ENCODE peak calls at places on chromosomes 1 and 21, in nine cellular contexts. One of them, this sample, is unnamed.

GRCh38 chr1:22930235-22930912 is 42.3 kb downstream of the LACTBL1 start:
- DNase-seq in neural progenitor cell: peak
- DNase-seq in glutamatergic neuron: peak
- DNase-seq in dorsolateral prefrontal cortex: no peak
- DNase-seq in tibial nerve: no peak
- DNase-seq in CD8-positive, alpha-beta T cell: peak
- DNase-seq in GM12865: peak
- DNase-seq in AG09309: no peak
- DNase-seq in fibroblast of lung: peak
- DNase-seq in this sample: peak

GRCh38 chr1:48530727-48531351 is 58.8 kb upstream of the SPATA6 start:
- DNase-seq in neural progenitor cell: peak
- DNase-seq in glutamatergic neuron: peak
- DNase-seq in dorsolateral prefrontal cortex: peak
- DNase-seq in tibial nerve: no peak
- DNase-seq in CD8-positive, alpha-beta T cell: peak
- DNase-seq in GM12865: peak
- DNase-seq in AG09309: no peak
- DNase-seq in fibroblast of lung: peak
- DNase-seq in this sample: peak

GRCh38 chr1:207032528-207033017 is at the start of gene C1orf116:
- DNase-seq in neural progenitor cell: peak
- DNase-seq in glutamatergic neuron: no peak
- DNase-seq in dorsolateral prefrontal cortex: no peak
- DNase-seq in tibial nerve: no peak
- DNase-seq in CD8-positive, alpha-beta T cell: no peak
- DNase-seq in GM12865: no peak
- DNase-seq in AG09309: no peak
- DNase-seq in fibroblast of lung: no peak
- DNase-seq in this sample: no peak

GRCh38 chr1:36471830-36472641 is 7.9 kb upstream of the MRPS15 start:
- DNase-seq in neural progenitor cell: peak
- DNase-seq in glutamatergic neuron: peak
- DNase-seq in dorsolateral prefrontal cortex: no peak
- DNase-seq in tibial nerve: no peak
- DNase-seq in CD8-positive, alpha-beta T cell: no peak
- DNase-seq in GM12865: no peak
- DNase-seq in AG09309: no peak
- DNase-seq in fibroblast of lung: no peak
- DNase-seq in this sample: peak

GRCh38 chr1:17581389-17582123 is 42.1 kb downstream of the ARHGEF10L start:
- DNase-seq in neural progenitor cell: no peak
- DNase-seq in glutamatergic neuron: no peak
- DNase-seq in dorsolateral prefrontal cortex: no peak
- DNase-seq in tibial nerve: no peak
- DNase-seq in CD8-positive, alpha-beta T cell: no peak
- DNase-seq in GM12865: peak
- DNase-seq in AG09309: no peak
- DNase-seq in fibroblast of lung: no peak
- DNase-seq in this sample: no peak

GRCh38 chr1:225567789-225568188 is 85.1 kb downstream of the ENAH start:
- DNase-seq in neural progenitor cell: peak
- DNase-seq in glutamatergic neuron: no peak
- DNase-seq in dorsolateral prefrontal cortex: no peak
- DNase-seq in tibial nerve: no peak
- DNase-seq in CD8-positive, alpha-beta T cell: no peak
- DNase-seq in GM12865: no peak
- DNase-seq in AG09309: no peak
- DNase-seq in fibroblast of lung: peak
- DNase-seq in this sample: peak

GRCh38 chr1:165914136-165914798 is 86.9 kb downstream of the UCK2 start:
- DNase-seq in neural progenitor cell: peak
- DNase-seq in glutamatergic neuron: peak
- DNase-seq in dorsolateral prefrontal cortex: peak
- DNase-seq in tibial nerve: peak
- DNase-seq in CD8-positive, alpha-beta T cell: peak
- DNase-seq in GM12865: peak
- DNase-seq in AG09309: peak
- DNase-seq in fibroblast of lung: peak
- DNase-seq in this sample: peak

GRCh38 chr1:75614455-75615379 is 3.8 kb upstream of the SLC44A5 start:
- DNase-seq in neural progenitor cell: peak
- DNase-seq in glutamatergic neuron: peak
- DNase-seq in dorsolateral prefrontal cortex: peak
- DNase-seq in tibial nerve: no peak
- DNase-seq in CD8-positive, alpha-beta T cell: peak
- DNase-seq in GM12865: peak
- DNase-seq in AG09309: no peak
- DNase-seq in fibroblast of lung: peak
- DNase-seq in this sample: peak

GRCh38 chr1:158078569-158079080 is 85.2 kb downstream of the KIRREL1 start:
- DNase-seq in neural progenitor cell: no peak
- DNase-seq in glutamatergic neuron: peak
- DNase-seq in dorsolateral prefrontal cortex: no peak
- DNase-seq in tibial nerve: no peak
- DNase-seq in CD8-positive, alpha-beta T cell: no peak
- DNase-seq in GM12865: no peak
- DNase-seq in AG09309: no peak
- DNase-seq in fibroblast of lung: no peak
- DNase-seq in this sample: no peak

GRCh38 chr1:156616463-156616862 is 2.8 kb upstream of the HAPLN2 start:
- DNase-seq in neural progenitor cell: no peak
- DNase-seq in glutamatergic neuron: no peak
- DNase-seq in dorsolateral prefrontal cortex: peak
- DNase-seq in tibial nerve: no peak
- DNase-seq in CD8-positive, alpha-beta T cell: no peak
- DNase-seq in GM12865: no peak
- DNase-seq in AG09309: no peak
- DNase-seq in fibroblast of lung: peak
- DNase-seq in this sample: peak

GRCh38 chr1:37294514-37294913 is 179.9 kb upstream of the ZC3H12A start:
- DNase-seq in neural progenitor cell: no peak
- DNase-seq in glutamatergic neuron: no peak
- DNase-seq in dorsolateral prefrontal cortex: no peak
- DNase-seq in tibial nerve: no peak
- DNase-seq in CD8-positive, alpha-beta T cell: no peak
- DNase-seq in GM12865: no peak
- DNase-seq in AG09309: no peak
- DNase-seq in fibroblast of lung: no peak
- DNase-seq in this sample: no peak

GRCh38 chr1:104182251-104182650 is 432.6 kb downstream of the AMY1C start:
- DNase-seq in neural progenitor cell: peak
- DNase-seq in glutamatergic neuron: no peak
- DNase-seq in dorsolateral prefrontal cortex: no peak
- DNase-seq in tibial nerve: no peak
- DNase-seq in CD8-positive, alpha-beta T cell: no peak
- DNase-seq in GM12865: no peak
- DNase-seq in AG09309: no peak
- DNase-seq in fibroblast of lung: no peak
- DNase-seq in this sample: no peak

GRCh38 chr1:99554727-99555126 is 91.2 kb upstream of the PALMD start:
- DNase-seq in neural progenitor cell: no peak
- DNase-seq in glutamatergic neuron: no peak
- DNase-seq in dorsolateral prefrontal cortex: no peak
- DNase-seq in tibial nerve: no peak
- DNase-seq in CD8-positive, alpha-beta T cell: no peak
- DNase-seq in GM12865: no peak
- DNase-seq in AG09309: no peak
- DNase-seq in fibroblast of lung: no peak
- DNase-seq in this sample: no peak

GRCh38 chr1:211613108-211613947 is 34.4 kb upstream of the SLC30A1 start:
- DNase-seq in neural progenitor cell: no peak
- DNase-seq in glutamatergic neuron: no peak
- DNase-seq in dorsolateral prefrontal cortex: peak
- DNase-seq in tibial nerve: peak
- DNase-seq in CD8-positive, alpha-beta T cell: no peak
- DNase-seq in GM12865: peak
- DNase-seq in AG09309: peak
- DNase-seq in fibroblast of lung: peak
- DNase-seq in this sample: peak

GRCh38 chr1:43171312-43171875 is 696 bp downstream of the EBNA1BP2 start:
- DNase-seq in neural progenitor cell: peak
- DNase-seq in glutamatergic neuron: no peak
- DNase-seq in dorsolateral prefrontal cortex: no peak
- DNase-seq in tibial nerve: no peak
- DNase-seq in CD8-positive, alpha-beta T cell: no peak
- DNase-seq in GM12865: no peak
- DNase-seq in AG09309: no peak
- DNase-seq in fibroblast of lung: no peak
- DNase-seq in this sample: peak

GRCh38 chr1:201354151-201354900 is 23.2 kb downstream of the TNNT2 start:
- DNase-seq in neural progenitor cell: no peak
- DNase-seq in glutamatergic neuron: peak
- DNase-seq in dorsolateral prefrontal cortex: no peak
- DNase-seq in tibial nerve: no peak
- DNase-seq in CD8-positive, alpha-beta T cell: no peak
- DNase-seq in GM12865: no peak
- DNase-seq in AG09309: no peak
- DNase-seq in fibroblast of lung: no peak
- DNase-seq in this sample: no peak
- TF ChIP-seq CTCF in neural progenitor cell: peak
- TF ChIP-seq CTCF in glutamatergic neuron: no peak
- TF ChIP-seq CTCF in dorsolateral prefrontal cortex: no peak
- TF ChIP-seq CTCF in tibial nerve: no peak
- TF ChIP-seq CTCF in CD8-positive, alpha-beta T cell: no peak
- TF ChIP-seq CTCF in GM12865: no peak
- TF ChIP-seq CTCF in AG09309: no peak
- TF ChIP-seq CTCF in fibroblast of lung: no peak
- TF ChIP-seq CTCF in this sample: no peak

GRCh38 chr21:25563399-25564116 is 43.7 kb downstream of the MRPL39 start:
- DNase-seq in neural progenitor cell: no peak
- DNase-seq in glutamatergic neuron: no peak
- DNase-seq in dorsolateral prefrontal cortex: no peak
- DNase-seq in tibial nerve: no peak
- DNase-seq in CD8-positive, alpha-beta T cell: no peak
- DNase-seq in GM12865: peak
- DNase-seq in AG09309: no peak
- DNase-seq in fibroblast of lung: peak
- DNase-seq in this sample: no peak

GRCh38 chr21:25562660-25563059 is 44.6 kb downstream of the MRPL39 start:
- DNase-seq in neural progenitor cell: no peak
- DNase-seq in glutamatergic neuron: no peak
- DNase-seq in dorsolateral prefrontal cortex: no peak
- DNase-seq in tibial nerve: no peak
- DNase-seq in CD8-positive, alpha-beta T cell: peak
- DNase-seq in GM12865: peak
- DNase-seq in AG09309: no peak
- DNase-seq in fibroblast of lung: peak
- DNase-seq in this sample: no peak

GRCh38 chr21:25560151-25560783 is 47.0 kb downstream of the MRPL39 start:
- DNase-seq in neural progenitor cell: no peak
- DNase-seq in glutamatergic neuron: no peak
- DNase-seq in dorsolateral prefrontal cortex: no peak
- DNase-seq in tibial nerve: no peak
- DNase-seq in CD8-positive, alpha-beta T cell: no peak
- DNase-seq in GM12865: peak
- DNase-seq in AG09309: no peak
- DNase-seq in fibroblast of lung: peak
- DNase-seq in this sample: peak

GRCh38 chr21:25564349-25564948 is 42.8 kb downstream of the MRPL39 start:
- DNase-seq in neural progenitor cell: no peak
- DNase-seq in glutamatergic neuron: no peak
- DNase-seq in dorsolateral prefrontal cortex: no peak
- DNase-seq in tibial nerve: no peak
- DNase-seq in CD8-positive, alpha-beta T cell: no peak
- DNase-seq in GM12865: peak
- DNase-seq in AG09309: no peak
- DNase-seq in fibroblast of lung: no peak
- DNase-seq in this sample: no peak

GRCh38 chr21:25561668-25562641 is 45.3 kb downstream of the MRPL39 start:
- DNase-seq in neural progenitor cell: peak
- DNase-seq in glutamatergic neuron: peak
- DNase-seq in dorsolateral prefrontal cortex: peak
- DNase-seq in tibial nerve: no peak
- DNase-seq in CD8-positive, alpha-beta T cell: peak
- DNase-seq in GM12865: peak
- DNase-seq in AG09309: no peak
- DNase-seq in fibroblast of lung: peak
- DNase-seq in this sample: peak
- TF ChIP-seq CTCF in neural progenitor cell: peak
- TF ChIP-seq CTCF in glutamatergic neuron: no peak
- TF ChIP-seq CTCF in dorsolateral prefrontal cortex: no peak
- TF ChIP-seq CTCF in tibial nerve: no peak
- TF ChIP-seq CTCF in CD8-positive, alpha-beta T cell: no peak
- TF ChIP-seq CTCF in GM12865: peak
- TF ChIP-seq CTCF in AG09309: peak
- TF ChIP-seq CTCF in fibroblast of lung: peak
- TF ChIP-seq CTCF in this sample: peak

DNA sequence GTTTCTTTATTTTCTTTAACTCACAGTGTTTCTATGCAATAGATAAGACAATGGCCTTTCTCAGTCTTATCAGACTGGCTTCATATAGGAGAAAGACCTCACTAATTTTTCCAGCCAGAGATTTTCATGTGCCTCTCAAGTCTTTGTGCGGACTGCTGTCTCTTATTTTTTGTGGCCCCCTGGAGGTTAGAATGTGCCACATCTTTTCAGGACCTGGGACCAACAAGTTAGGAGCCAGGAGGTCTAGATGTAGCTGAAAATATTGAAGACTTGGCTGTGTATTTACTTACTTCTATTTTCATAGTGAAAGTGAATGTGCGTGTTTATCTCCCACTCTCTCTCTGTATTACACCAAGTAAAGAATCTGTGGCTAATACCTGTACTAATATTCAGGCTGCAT is 42.1 kb upstream of the CFHR3 start:
- DNase-seq in neural progenitor cell: peak
- DNase-seq in glutamatergic neuron: no peak
- DNase-seq in dorsolateral prefrontal cortex: no peak
- DNase-seq in tibial nerve: no peak
- DNase-seq in CD8-positive, alpha-beta T cell: no peak
- DNase-seq in GM12865: no peak
- DNase-seq in AG09309: no peak
- DNase-seq in fibroblast of lung: no peak
- DNase-seq in this sample: peak
- TF ChIP-seq CTCF in neural progenitor cell: peak
- TF ChIP-seq CTCF in glutamatergic neuron: no peak
- TF ChIP-seq CTCF in dorsolateral prefrontal cortex: no peak
- TF ChIP-seq CTCF in tibial nerve: no peak
- TF ChIP-seq CTCF in CD8-positive, alpha-beta T cell: no peak
- TF ChIP-seq CTCF in GM12865: peak
- TF ChIP-seq CTCF in AG09309: no peak
- TF ChIP-seq CTCF in fibroblast of lung: no peak
- TF ChIP-seq CTCF in this sample: peak

DNA sequence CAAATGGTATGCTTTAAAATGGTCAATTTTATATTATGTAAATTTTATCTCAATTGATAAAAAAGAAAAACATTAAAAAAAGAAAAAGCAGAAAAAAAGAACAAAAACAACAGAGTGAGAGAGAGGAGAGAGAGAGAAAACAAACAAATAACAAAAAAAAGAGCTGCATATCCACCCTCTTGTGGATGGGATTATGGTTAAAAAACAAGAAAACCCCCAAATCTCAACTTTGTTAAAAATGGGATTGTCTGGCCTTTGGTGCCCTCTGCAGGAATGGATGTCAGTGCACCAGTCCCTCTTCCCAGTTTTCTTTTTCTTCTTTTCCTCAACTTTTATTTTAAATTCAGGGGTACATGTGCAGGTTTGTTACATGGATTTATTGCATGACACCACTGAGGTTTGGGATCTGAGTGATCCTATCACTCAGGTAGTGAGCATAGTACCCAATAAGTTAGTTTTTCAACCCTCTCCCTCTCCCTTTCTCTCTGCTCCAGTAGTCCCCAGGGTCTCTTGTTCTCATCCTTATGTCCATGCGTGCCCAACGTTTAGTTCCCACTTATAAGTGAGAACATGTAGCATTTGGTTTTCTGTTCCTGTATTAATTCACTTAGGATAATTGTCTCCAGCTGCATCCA is 28.1 kb downstream of the RNF187 start:
- DNase-seq in neural progenitor cell: peak
- DNase-seq in glutamatergic neuron: peak
- DNase-seq in dorsolateral prefrontal cortex: no peak
- DNase-seq in tibial nerve: no peak
- DNase-seq in CD8-positive, alpha-beta T cell: peak
- DNase-seq in GM12865: peak
- DNase-seq in AG09309: no peak
- DNase-seq in fibroblast of lung: peak
- DNase-seq in this sample: peak
- TF ChIP-seq CTCF in neural progenitor cell: peak
- TF ChIP-seq CTCF in glutamatergic neuron: peak
- TF ChIP-seq CTCF in dorsolateral prefrontal cortex: peak
- TF ChIP-seq CTCF in tibial nerve: peak
- TF ChIP-seq CTCF in CD8-positive, alpha-beta T cell: peak
- TF ChIP-seq CTCF in GM12865: peak
- TF ChIP-seq CTCF in AG09309: peak
- TF ChIP-seq CTCF in fibroblast of lung: peak
- TF ChIP-seq CTCF in this sample: peak